ENCODE peak calls at places on chromosomes 2 and 18, in eight cellular contexts. F is astrocyte, L is psoas muscle, T is stomach, X is adrenal gland, E is HAP-1, Q is tibial nerve, N is endothelial cell of umbilical vein. G is an unnamed sample. For H3K4me1, the result is how much of the 10 kb centered on the place peaks cover.

GRCh38 chr18:9734189-9734588 is 26.1 kb downstream of the RAB31 start:
- DNase-seq in F (no peak), L (no peak), T (no peak), X (peak), E (no peak), Q (no peak), N (no peak), G (no peak)

GRCh38 chr2:240928476-240929363 is 22.6 kb downstream of the CROCC2 start:
- DNase-seq in F (no peak), L (no peak), T (peak), X (no peak), E (no peak), Q (peak), N (no peak), G (no peak)

GRCh38 chr2:39778775-39779751 is at the start of gene THUMPD2:
- DNase-seq in F (peak), L (peak), T (peak), X (peak), E (peak), Q (peak), N (peak), G (peak)

GRCh38 chr2:63631501-63631900 is 42.7 kb downstream of the MDH1 start:
- DNase-seq in F (no peak), L (no peak), T (no peak), X (no peak), E (no peak), Q (no peak), N (no peak), G (no peak)

GRCh38 chr2:178589337-178589736 is 109.1 kb downstream of the PLEKHA3 start:
- DNase-seq in F (no peak), L (no peak), T (no peak), X (no peak), E (peak), Q (no peak), N (no peak), G (no peak)

GRCh38 chr2:221051162-221051561 is 520.9 kb downstream of the EPHA4 start:
- DNase-seq in F (no peak), L (no peak), T (no peak), X (no peak), E (no peak), Q (no peak), N (no peak), G (no peak)

GRCh38 chr2:23695214-23696162 is 231.4 kb downstream of the ATAD2B start:
- DNase-seq in F (no peak), L (no peak), T (no peak), X (no peak), E (no peak), Q (no peak), N (no peak), G (no peak)

GRCh38 chr18:22084547-22084946 is 84.8 kb upstream of the GATA6 start:
- DNase-seq in F (peak), L (no peak), T (peak), X (no peak), E (no peak), Q (no peak), N (no peak), G (peak)

GRCh38 chr2:194674043-194674442 is 983.0 kb upstream of the SLC39A10 start:
- DNase-seq in F (no peak), L (no peak), T (no peak), X (no peak), E (no peak), Q (no peak), N (no peak), G (no peak)

GRCh38 chr2:31531101-31531500 is 49.6 kb downstream of the SRD5A2 start:
- DNase-seq in F (no peak), L (no peak), T (no peak), X (no peak), E (no peak), Q (no peak), N (no peak), G (no peak)

GRCh38 chr2:177275041-177275440 is 10.5 kb upstream of the NFE2L2 start:
- DNase-seq in F (peak), L (no peak), T (no peak), X (no peak), E (no peak), Q (no peak), N (peak), G (no peak)

GRCh38 chr18:10751711-10752110 is 225.9 kb downstream of the NAPG start:
- DNase-seq in F (no peak), L (no peak), T (no peak), X (no peak), E (no peak), Q (no peak), N (no peak), G (no peak)

DNA sequence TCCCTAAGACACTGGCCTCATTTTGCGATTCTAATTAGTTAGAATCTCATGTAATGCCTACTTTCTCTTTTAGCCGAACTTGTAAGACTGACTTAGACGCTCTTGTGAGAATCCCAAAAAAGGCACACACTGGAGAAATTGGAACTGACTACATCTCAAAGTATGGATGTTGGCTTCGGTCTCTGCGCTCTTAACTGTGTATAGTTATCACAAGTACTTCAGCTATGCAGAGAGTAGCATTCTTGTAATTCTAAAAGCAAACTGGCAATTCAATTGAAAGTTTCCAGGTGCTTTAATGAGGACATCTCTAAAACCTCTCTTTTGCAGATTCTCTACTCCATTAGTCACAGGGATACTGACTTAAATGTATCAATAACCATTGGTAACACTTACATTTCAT is 567.9 kb downstream of the DCC start:
- DNase-seq in F (no peak), L (no peak), T (no peak), X (no peak), E (no peak), Q (no peak), N (no peak), G (no peak)
- H3K4me3 ChIP-seq in F (no peak), L (no peak), T (no peak), X (no peak), E (no peak), Q (no peak), N (no peak), G (no peak)

GRCh38 chr2:105371810-105372209 is 27.0 kb downstream of the FHL2 start:
- DNase-seq in F (no peak), L (no peak), T (no peak), X (no peak), E (no peak), Q (no peak), N (peak), G (no peak)

GRCh38 chr2:105373344-105373781 is 25.5 kb downstream of the FHL2 start:
- DNase-seq in F (peak), L (peak), T (peak), X (peak), E (no peak), Q (peak), N (no peak), G (no peak)

GRCh38 chr2:105375001-105375561 is 23.8 kb downstream of the FHL2 start:
- DNase-seq in F (peak), L (no peak), T (no peak), X (peak), E (no peak), Q (peak), N (peak), G (no peak)

GRCh38 chr2:105376010-105376409 is 22.8 kb downstream of the FHL2 start:
- DNase-seq in F (no peak), L (no peak), T (peak), X (no peak), E (no peak), Q (no peak), N (peak), G (no peak)

GRCh38 chr2:105373895-105374401 is 24.9 kb downstream of the FHL2 start:
- DNase-seq in F (no peak), L (no peak), T (no peak), X (no peak), E (no peak), Q (no peak), N (no peak), G (no peak)
- H3K4me1 ChIP-seq in F (half or more), L (half or more), T (half or more), X (under half), E (under half), Q (under half), N (half or more), G (under half)

GRCh38 chr2:105449083-105449482 is 50.2 kb upstream of the FHL2 start:
- DNase-seq in F (no peak), L (no peak), T (peak), X (no peak), E (no peak), Q (no peak), N (no peak), G (no peak)
- H3K4me3 ChIP-seq in F (no peak), L (no peak), T (no peak), X (no peak), E (no peak), Q (no peak), N (no peak), G (no peak)

GRCh38 chr18:55420665-55420964 is 167.4 kb downstream of the TCF4 start:
- DNase-seq in F (no peak), L (no peak), T (no peak), X (no peak), E (no peak), Q (no peak), N (no peak), G (no peak)

GRCh38 chr18:55422456-55423185 is 165.4 kb downstream of the TCF4 start:
- DNase-seq in F (peak), L (peak), T (no peak), X (no peak), E (no peak), Q (peak), N (peak), G (no peak)

GRCh38 chr18:55420977-55421611 is 166.9 kb downstream of the TCF4 start:
- DNase-seq in F (no peak), L (no peak), T (no peak), X (no peak), E (no peak), Q (no peak), N (no peak), G (no peak)

GRCh38 chr18:55419939-55420664 is 167.9 kb downstream of the TCF4 start:
- DNase-seq in F (peak), L (no peak), T (no peak), X (no peak), E (no peak), Q (no peak), N (peak), G (no peak)

GRCh38 chr18:55421612-55422381 is 166.2 kb downstream of the TCF4 start:
- DNase-seq in F (peak), L (no peak), T (no peak), X (no peak), E (no peak), Q (peak), N (peak), G (no peak)
- H3K4me1 ChIP-seq in F (under half), L (under half), T (under half), X (under half), E (under half), Q (under half), N (under half), G (under half)

GRCh38 chr2:176098366-176099158 is 1.0 kb upstream of the HOXD12 start:
- DNase-seq in F (no peak), L (no peak), T (peak), X (no peak), E (no peak), Q (no peak), N (no peak), G (no peak)
- H3K4me3 ChIP-seq in F (no peak), L (no peak), T (no peak), X (no peak), E (no peak), Q (no peak), N (no peak), G (no peak)